ENCODE peak calls at places on chromosomes 5 and 9, in seven cellular contexts. One of them, this sample, is unnamed.

GRCh38 chr5:143244990-143245389 is 158.5 kb downstream of the NR3C1 start:
- DNase-seq in SK-N-SH: no peak
- DNase-seq in A549: no peak
- DNase-seq in tibial nerve: no peak
- DNase-seq in K562: no peak
- DNase-seq in stomach: no peak
- DNase-seq in H1: no peak
- DNase-seq in this sample: no peak

GRCh38 chr5:177083351-177083750 is 3.4 kb upstream of the FGFR4 start:
- DNase-seq in tibial nerve: no peak
- DNase-seq in stomach: no peak
- DNase-seq in H1: no peak
- DNase-seq in K562: no peak
- DNase-seq in SK-N-SH: no peak
- DNase-seq in A549: no peak
- DNase-seq in this sample: no peak

GRCh38 chr9:73577867-73578266 is 426.2 kb downstream of the ANXA1 start:
- DNase-seq in stomach: no peak
- DNase-seq in K562: no peak
- DNase-seq in H1: no peak
- DNase-seq in tibial nerve: no peak
- DNase-seq in A549: no peak
- DNase-seq in SK-N-SH: peak
- DNase-seq in this sample: no peak

GRCh38 chr5:154445422-154446182 is at the start of gene SAP30L:
- DNase-seq in tibial nerve: peak
- DNase-seq in K562: peak
- DNase-seq in A549: peak
- DNase-seq in stomach: peak
- DNase-seq in SK-N-SH: peak
- DNase-seq in H1: peak
- DNase-seq in this sample: peak

GRCh38 chr5:39109616-39110015 is 35.4 kb upstream of the RICTOR start:
- DNase-seq in A549: no peak
- DNase-seq in K562: no peak
- DNase-seq in tibial nerve: no peak
- DNase-seq in stomach: no peak
- DNase-seq in SK-N-SH: no peak
- DNase-seq in H1: no peak
- DNase-seq in this sample: no peak

GRCh38 chr5:170200876-170201275 is 31.9 kb upstream of the C5orf58 start:
- DNase-seq in H1: no peak
- DNase-seq in A549: no peak
- DNase-seq in SK-N-SH: no peak
- DNase-seq in K562: no peak
- DNase-seq in stomach: no peak
- DNase-seq in tibial nerve: no peak
- DNase-seq in this sample: no peak

GRCh38 chr5:106205916-106206571 is 1464.7 kb downstream of the EFNA5 start:
- DNase-seq in K562: no peak
- DNase-seq in SK-N-SH: no peak
- DNase-seq in tibial nerve: no peak
- DNase-seq in stomach: no peak
- DNase-seq in A549: no peak
- DNase-seq in H1: no peak
- DNase-seq in this sample: no peak

GRCh38 chr9:77454668-77455067 is 193.5 kb downstream of the GNA14 start:
- DNase-seq in K562: no peak
- DNase-seq in stomach: no peak
- DNase-seq in SK-N-SH: no peak
- DNase-seq in H1: no peak
- DNase-seq in A549: no peak
- DNase-seq in tibial nerve: no peak
- DNase-seq in this sample: no peak

GRCh38 chr9:120921751-120922181 is 4.8 kb downstream of the TRAF1 start:
- DNase-seq in tibial nerve: no peak
- DNase-seq in A549: no peak
- DNase-seq in K562: no peak
- DNase-seq in stomach: no peak
- DNase-seq in H1: no peak
- DNase-seq in SK-N-SH: peak
- DNase-seq in this sample: no peak

GRCh38 chr5:172858990-172859811 is 25.1 kb downstream of the ERGIC1 start:
- DNase-seq in K562: no peak
- DNase-seq in SK-N-SH: no peak
- DNase-seq in stomach: peak
- DNase-seq in tibial nerve: peak
- DNase-seq in H1: no peak
- DNase-seq in A549: peak
- DNase-seq in this sample: no peak

GRCh38 chr9:518540-518939 is 303.9 kb downstream of the DOCK8 start:
- DNase-seq in A549: no peak
- DNase-seq in tibial nerve: no peak
- DNase-seq in SK-N-SH: no peak
- DNase-seq in stomach: no peak
- DNase-seq in H1: no peak
- DNase-seq in K562: no peak
- DNase-seq in this sample: no peak

GRCh38 chr9:70868044-70868443 is 253.4 kb downstream of the TRPM3 start:
- DNase-seq in H1: no peak
- DNase-seq in stomach: no peak
- DNase-seq in tibial nerve: no peak
- DNase-seq in SK-N-SH: no peak
- DNase-seq in K562: no peak
- DNase-seq in A549: no peak
- DNase-seq in this sample: no peak

GRCh38 chr5:21823076-21823574 is 1030.0 kb downstream of the CDH12 start:
- DNase-seq in SK-N-SH: no peak
- DNase-seq in A549: no peak
- DNase-seq in H1: no peak
- DNase-seq in tibial nerve: no peak
- DNase-seq in stomach: no peak
- DNase-seq in K562: no peak
- DNase-seq in this sample: no peak

GRCh38 chr5:94793816-94794198 is 175.3 kb downstream of the SLF1 start:
- DNase-seq in H1: no peak
- DNase-seq in A549: no peak
- DNase-seq in tibial nerve: no peak
- DNase-seq in K562: no peak
- DNase-seq in stomach: no peak
- DNase-seq in SK-N-SH: no peak
- DNase-seq in this sample: no peak

GRCh38 chr9:129832957-129833356 is 2.1 kb downstream of the C9orf78 start:
- DNase-seq in K562: no peak
- DNase-seq in A549: no peak
- DNase-seq in H1: no peak
- DNase-seq in stomach: no peak
- DNase-seq in SK-N-SH: no peak
- DNase-seq in tibial nerve: no peak
- DNase-seq in this sample: no peak

GRCh38 chr5:104498281-104498680 is 935.7 kb upstream of the NUDT12 start:
- DNase-seq in A549: no peak
- DNase-seq in SK-N-SH: no peak
- DNase-seq in tibial nerve: no peak
- DNase-seq in stomach: no peak
- DNase-seq in K562: no peak
- DNase-seq in H1: no peak
- DNase-seq in this sample: no peak

GRCh38 chr5:102341918-102342317 is 45.8 kb upstream of the SLCO4C1 start:
- DNase-seq in K562: no peak
- DNase-seq in tibial nerve: no peak
- DNase-seq in H1: no peak
- DNase-seq in stomach: no peak
- DNase-seq in SK-N-SH: peak
- DNase-seq in A549: no peak
- DNase-seq in this sample: no peak

GRCh38 chr9:79974806-79975422 is 403.1 kb downstream of the TLE4 start:
- DNase-seq in H1: no peak
- DNase-seq in A549: no peak
- DNase-seq in tibial nerve: no peak
- DNase-seq in K562: no peak
- DNase-seq in SK-N-SH: no peak
- DNase-seq in stomach: peak
- DNase-seq in this sample: no peak

GRCh38 chr5:15790446-15791005 is 290.5 kb downstream of the FBXL7 start:
- DNase-seq in stomach: no peak
- DNase-seq in tibial nerve: no peak
- DNase-seq in A549: no peak
- DNase-seq in K562: no peak
- DNase-seq in SK-N-SH: no peak
- DNase-seq in H1: no peak
- DNase-seq in this sample: no peak

GRCh38 chr5:141338538-141339306 is at the start of gene PCDHGA2:
- DNase-seq in A549: peak
- DNase-seq in H1: no peak
- DNase-seq in SK-N-SH: peak
- DNase-seq in tibial nerve: no peak
- DNase-seq in K562: peak
- DNase-seq in stomach: no peak
- DNase-seq in this sample: peak
- H3K4me3 ChIP-seq in A549: peak
- H3K4me3 ChIP-seq in H1: no peak
- H3K4me3 ChIP-seq in SK-N-SH: no peak
- H3K4me3 ChIP-seq in tibial nerve: peak
- H3K4me3 ChIP-seq in K562: peak
- H3K4me3 ChIP-seq in stomach: peak
- H3K4me3 ChIP-seq in this sample: peak

GRCh38 chr5:31196309-31196708 is 2.8 kb downstream of the CDH6 start:
- DNase-seq in stomach: no peak
- DNase-seq in SK-N-SH: no peak
- DNase-seq in tibial nerve: no peak
- DNase-seq in K562: no peak
- DNase-seq in A549: no peak
- DNase-seq in H1: no peak
- DNase-seq in this sample: no peak

GRCh38 chr5:31193026-31193425 is 460 bp upstream of the CDH6 start:
- DNase-seq in K562: no peak
- DNase-seq in H1: no peak
- DNase-seq in tibial nerve: no peak
- DNase-seq in stomach: no peak
- DNase-seq in SK-N-SH: no peak
- DNase-seq in A549: no peak
- DNase-seq in this sample: no peak

GRCh38 chr5:31193591-31194457 is at the start of gene CDH6:
- DNase-seq in stomach: no peak
- DNase-seq in A549: peak
- DNase-seq in H1: peak
- DNase-seq in K562: no peak
- DNase-seq in SK-N-SH: peak
- DNase-seq in tibial nerve: no peak
- DNase-seq in this sample: no peak

GRCh38 chr5:31194458-31194808 is 947 bp downstream of the CDH6 start:
- DNase-seq in SK-N-SH: no peak
- DNase-seq in K562: no peak
- DNase-seq in tibial nerve: no peak
- DNase-seq in H1: no peak
- DNase-seq in A549: no peak
- DNase-seq in stomach: no peak
- DNase-seq in this sample: no peak

GRCh38 chr5:31194892-31195291 is 1.4 kb downstream of the CDH6 start:
- DNase-seq in SK-N-SH: no peak
- DNase-seq in stomach: no peak
- DNase-seq in A549: peak
- DNase-seq in H1: no peak
- DNase-seq in tibial nerve: no peak
- DNase-seq in K562: no peak
- DNase-seq in this sample: no peak
- TF ChIP-seq EP300 in SK-N-SH: no peak
- TF ChIP-seq EP300 in stomach: no peak
- TF ChIP-seq EP300 in A549: no peak
- TF ChIP-seq EP300 in H1: no peak
- TF ChIP-seq EP300 in tibial nerve: no peak
- TF ChIP-seq EP300 in K562: no peak
- TF ChIP-seq EP300 in this sample: no peak

GRCh38 chr9:19441730-19442129 is 32.9 kb downstream of the ACER2 start:
- DNase-seq in A549: no peak
- DNase-seq in K562: no peak
- DNase-seq in SK-N-SH: no peak
- DNase-seq in tibial nerve: no peak
- DNase-seq in H1: no peak
- DNase-seq in stomach: no peak
- DNase-seq in this sample: no peak
- H3K4me3 ChIP-seq in A549: no peak
- H3K4me3 ChIP-seq in K562: no peak
- H3K4me3 ChIP-seq in SK-N-SH: no peak
- H3K4me3 ChIP-seq in tibial nerve: no peak
- H3K4me3 ChIP-seq in H1: no peak
- H3K4me3 ChIP-seq in stomach: no peak
- H3K4me3 ChIP-seq in this sample: no peak

GRCh38 chr5:146754621-146755020 is 123.9 kb downstream of the PPP2R2B start:
- DNase-seq in K562: no peak
- DNase-seq in tibial nerve: no peak
- DNase-seq in SK-N-SH: no peak
- DNase-seq in H1: no peak
- DNase-seq in A549: no peak
- DNase-seq in stomach: no peak
- DNase-seq in this sample: no peak

GRCh38 chr5:146755781-146756180 is 122.8 kb downstream of the PPP2R2B start:
- DNase-seq in K562: no peak
- DNase-seq in A549: no peak
- DNase-seq in H1: no peak
- DNase-seq in stomach: no peak
- DNase-seq in SK-N-SH: no peak
- DNase-seq in tibial nerve: no peak
- DNase-seq in this sample: no peak

GRCh38 chr5:146751054-146751453 is 127.5 kb downstream of the PPP2R2B start:
- DNase-seq in A549: no peak
- DNase-seq in stomach: no peak
- DNase-seq in H1: no peak
- DNase-seq in SK-N-SH: no peak
- DNase-seq in K562: no peak
- DNase-seq in tibial nerve: no peak
- DNase-seq in this sample: no peak

GRCh38 chr5:146751781-146752401 is 126.7 kb downstream of the PPP2R2B start:
- DNase-seq in A549: no peak
- DNase-seq in K562: no peak
- DNase-seq in SK-N-SH: no peak
- DNase-seq in stomach: peak
- DNase-seq in H1: no peak
- DNase-seq in tibial nerve: no peak
- DNase-seq in this sample: no peak

GRCh38 chr5:146753618-146754123 is 124.9 kb downstream of the PPP2R2B start:
- DNase-seq in SK-N-SH: no peak
- DNase-seq in tibial nerve: no peak
- DNase-seq in stomach: no peak
- DNase-seq in H1: no peak
- DNase-seq in K562: no peak
- DNase-seq in A549: no peak
- DNase-seq in this sample: no peak
- TF ChIP-seq EP300 in SK-N-SH: no peak
- TF ChIP-seq EP300 in tibial nerve: no peak
- TF ChIP-seq EP300 in stomach: no peak
- TF ChIP-seq EP300 in H1: no peak
- TF ChIP-seq EP300 in K562: no peak
- TF ChIP-seq EP300 in A549: no peak
- TF ChIP-seq EP300 in this sample: no peak

GRCh38 chr9:35714579-35715252 is 17.3 kb downstream of the TLN1 start:
- DNase-seq in A549: no peak
- DNase-seq in tibial nerve: no peak
- DNase-seq in H1: no peak
- DNase-seq in stomach: no peak
- DNase-seq in K562: no peak
- DNase-seq in SK-N-SH: no peak
- DNase-seq in this sample: no peak
- H3K4me3 ChIP-seq in A549: no peak
- H3K4me3 ChIP-seq in tibial nerve: no peak
- H3K4me3 ChIP-seq in H1: no peak
- H3K4me3 ChIP-seq in stomach: no peak
- H3K4me3 ChIP-seq in K562: no peak
- H3K4me3 ChIP-seq in SK-N-SH: no peak
- H3K4me3 ChIP-seq in this sample: no peak

GRCh38 chr5:161302557-161302956 is 244.0 kb downstream of the GABRB2 start:
- DNase-seq in H1: no peak
- DNase-seq in A549: no peak
- DNase-seq in SK-N-SH: no peak
- DNase-seq in tibial nerve: no peak
- DNase-seq in K562: no peak
- DNase-seq in stomach: no peak
- DNase-seq in this sample: no peak
- TF ChIP-seq EP300 in H1: no peak
- TF ChIP-seq EP300 in A549: no peak
- TF ChIP-seq EP300 in SK-N-SH: no peak
- TF ChIP-seq EP300 in tibial nerve: no peak
- TF ChIP-seq EP300 in K562: no peak
- TF ChIP-seq EP300 in stomach: no peak
- TF ChIP-seq EP300 in this sample: no peak

This sample was measured in ovary.